ENCODE peak calls at places on chromosomes 13 and 19, in four cellular contexts. P, A, T and Q are unnamed samples.

GRCh38 chr19:28424662-28425430 is 788.1 kb downstream of the UQCRFS1 start:
- DNase-seq in P (no peak), T (no peak), A (no peak), Q (no peak)

GRCh38 chr13:49563513-49563912 is 21.8 kb downstream of the RCBTB1 start:
- DNase-seq in P (peak; percentile 57), A (no peak), T (no peak), Q (no peak)

GRCh38 chr13:59463023-59463422 is 700.7 kb downstream of the DIAPH3 start:
- DNase-seq in T (no peak), A (no peak), P (no peak), Q (no peak)

GRCh38 chr19:13119654-13120053 is 1.6 kb downstream of the NACC1 start:
- DNase-seq in P (peak; percentile 60), T (no peak), A (no peak), Q (no peak)

GRCh38 chr13:42905542-42905941 is 86.5 kb downstream of the EPSTI1 start:
- DNase-seq in P (no peak), T (no peak), A (no peak), Q (no peak)

GRCh38 chr19:40078377-40078776 is 12.4 kb downstream of the ZNF780A start:
- DNase-seq in T (no peak), A (no peak), P (no peak), Q (no peak)

GRCh38 chr19:17726914-17727773 is 7.9 kb downstream of the MAP1S start:
- DNase-seq in A (no peak), P (no peak), T (no peak), Q (no peak)

GRCh38 chr19:49987159-49987698 is 26.3 kb upstream of the SIGLEC11 start:
- DNase-seq in P (peak; percentile 91), A (peak; percentile 94), T (peak; percentile 24), Q (no peak)

GRCh38 chr13:75101997-75102720 is 379.8 kb downstream of the TBC1D4 start:
- DNase-seq in T (no peak), P (peak; percentile 56), A (peak; percentile 22), Q (no peak)

GRCh38 chr19:48206402-48207093 is 36.1 kb downstream of the ZSWIM9 start:
- DNase-seq in P (no peak), A (peak; percentile 15), T (no peak), Q (no peak)

GRCh38 chr13:75312884-75313520 is 169.0 kb downstream of the TBC1D4 start:
- DNase-seq in P (no peak), A (no peak), T (no peak), Q (no peak)

GRCh38 chr19:45101796-45102195 is 8.8 kb downstream of the PPP1R37 start:
- DNase-seq in A (no peak), P (no peak), T (no peak), Q (no peak)

GRCh38 chr13:31044658-31045620 is 112.5 kb downstream of the TEX26 start:
- DNase-seq in A (no peak), T (no peak), P (no peak), Q (no peak)

GRCh38 chr19:4115050-4115817 is 8.7 kb downstream of the MAP2K2 start:
- DNase-seq in P (no peak), T (no peak), A (no peak), Q (no peak)

GRCh38 chr19:8641908-8642547 is 11.6 kb downstream of the NFILZ start:
- DNase-seq in A (peak; percentile 14), P (peak; percentile 64), T (no peak), Q (no peak)

GRCh38 chr19:17863520-17864182 is 3.9 kb downstream of the RPL18A start:
- DNase-seq in P (no peak), A (peak; percentile 50), T (no peak), Q (no peak)

GRCh38 chr13:99353836-99354235 is 46.6 kb upstream of the GPR183 start:
- DNase-seq in A (peak; percentile 49), T (no peak), P (no peak), Q (no peak)

GRCh38 chr19:56832352-56832928 is 8.1 kb downstream of the PEG3 start:
- DNase-seq in A (no peak), P (no peak), T (no peak), Q (no peak)

GRCh38 chr13:39349391-39349790 is 253.6 kb downstream of the LHFPL6 start:
- DNase-seq in T (no peak), P (no peak), A (no peak), Q (no peak)

GRCh38 chr19:18279516-18280246 is 1.7 kb downstream of the JUND start:
- DNase-seq in T (peak; percentile 70), P (peak; percentile 94), A (peak; percentile 96), Q (peak; percentile 37)

GRCh38 chr13:85828094-85828684 is 29.0 kb upstream of the SLITRK6 start:
- DNase-seq in T (no peak), A (peak; percentile 34), P (peak; percentile 15), Q (no peak)

GRCh38 chr19:5086725-5087439 is 118.0 kb downstream of the KDM4B start:
- DNase-seq in P (no peak), T (no peak), A (no peak), Q (no peak)

GRCh38 chr19:38319421-38320258 is at the start of gene KCNK6:
- DNase-seq in A (peak; percentile 42), T (no peak), P (peak; percentile 7), Q (no peak)

GRCh38 chr19:18419699-18420460 is 682 bp downstream of the SSBP4 start:
- DNase-seq in T (no peak), P (no peak), A (peak; percentile 68), Q (no peak)

GRCh38 chr19:10001899-10002298 is 8.4 kb downstream of the COL5A3 start:
- DNase-seq in T (no peak), P (peak; percentile 59), A (peak; percentile 25), Q (no peak)

GRCh38 chr13:110312669-110313031 is 5.6 kb downstream of the COL4A2 start:
- DNase-seq in P (peak; percentile 73), T (no peak), A (peak; percentile 30), Q (no peak)

GRCh38 chr19:35299523-35300339 is 7.8 kb downstream of the MAG start:
- DNase-seq in A (no peak), P (no peak), T (no peak), Q (no peak)